ENCODE peak calls at places on chromosomes 11 and 22, in eight cellular contexts. E, Z, F, L, H, U, P and T are unnamed samples.

GRCh38 chr11:8092587-8093424 is 11.8 kb downstream of the TUB start:
- DNase-seq in E (peak), Z (peak), F (peak), L (peak), H (no peak), U (peak), P (no peak), T (no peak)

GRCh38 chr11:13207665-13208594 is 69.7 kb upstream of the BMAL1 start:
- DNase-seq in E (peak), Z (peak), F (no peak), L (no peak), H (peak), U (peak), P (no peak), T (no peak)

GRCh38 chr11:124483422-124483821 is 37.9 kb upstream of the OR8B8 start:
- DNase-seq in E (peak), Z (no peak), F (no peak), L (no peak), H (no peak), U (no peak), P (no peak), T (no peak)

GRCh38 chr11:32905028-32905667 is 12.5 kb downstream of the QSER1 start:
- DNase-seq in E (no peak), Z (no peak), F (no peak), L (no peak), H (no peak), U (no peak), P (no peak), T (no peak)

GRCh38 chr11:61869636-61870428 is 21.5 kb downstream of the FADS3 start:
- DNase-seq in E (no peak), Z (no peak), F (no peak), L (no peak), H (peak), U (no peak), P (no peak), T (no peak)

GRCh38 chr11:69053546-69054396 is 5.0 kb downstream of the TPCN2 start:
- DNase-seq in E (no peak), Z (no peak), F (no peak), L (no peak), H (peak), U (no peak), P (no peak), T (no peak)

GRCh38 chr22:46846154-46846831 is 83.8 kb downstream of the TBC1D22A start:
- DNase-seq in E (no peak), Z (no peak), F (no peak), L (no peak), H (no peak), U (no peak), P (no peak), T (no peak)

GRCh38 chr22:46578251-46578823 is 40.9 kb upstream of the CELSR1 start:
- DNase-seq in E (no peak), Z (no peak), F (peak), L (no peak), H (peak), U (peak), P (no peak), T (no peak)